ENCODE peak calls at places on chromosome 19, in five cellular contexts. One of them, this sample, is unnamed.

GRCh38 chr19:41649827-41650226 is 23.0 kb upstream of the CEACAM4 start:
- DNase-seq in brain microvascular endothelial cell: no peak
- DNase-seq in GM23338: no peak
- DNase-seq in body of pancreas: no peak
- DNase-seq in AG04450: no peak
- DNase-seq in this sample: no peak

GRCh38 chr19:49591731-49592485 is 926 bp downstream of the PRR12 start:
- DNase-seq in brain microvascular endothelial cell: peak
- DNase-seq in GM23338: peak
- DNase-seq in body of pancreas: peak
- DNase-seq in AG04450: no peak
- DNase-seq in this sample: no peak

GRCh38 chr19:36931684-36932083 is 15.6 kb downstream of the ZNF568 start:
- DNase-seq in brain microvascular endothelial cell: no peak
- DNase-seq in GM23338: no peak
- DNase-seq in body of pancreas: no peak
- DNase-seq in AG04450: no peak
- DNase-seq in this sample: no peak

GRCh38 chr19:48283908-48284307 is 14.0 kb downstream of the ZNF114 start:
- DNase-seq in brain microvascular endothelial cell: peak
- DNase-seq in GM23338: no peak
- DNase-seq in body of pancreas: no peak
- DNase-seq in AG04450: peak
- DNase-seq in this sample: peak

GRCh38 chr19:9075064-9075964 is 11.5 kb upstream of the OR1M1 start:
- DNase-seq in brain microvascular endothelial cell: peak
- DNase-seq in GM23338: peak
- DNase-seq in body of pancreas: peak
- DNase-seq in AG04450: peak
- DNase-seq in this sample: peak

GRCh38 chr19:46944918-46945628 is 74.6 kb upstream of the NPAS1 start:
- DNase-seq in brain microvascular endothelial cell: peak
- DNase-seq in GM23338: peak
- DNase-seq in body of pancreas: peak
- DNase-seq in AG04450: no peak
- DNase-seq in this sample: no peak

GRCh38 chr19:18234194-18234593 is 8.0 kb upstream of the PDE4C start:
- DNase-seq in brain microvascular endothelial cell: no peak
- DNase-seq in GM23338: peak
- DNase-seq in body of pancreas: no peak
- DNase-seq in AG04450: no peak
- DNase-seq in this sample: no peak

GRCh38 chr19:43738780-43739211 is 16.0 kb downstream of the SMG9 start:
- DNase-seq in brain microvascular endothelial cell: no peak
- DNase-seq in GM23338: no peak
- DNase-seq in body of pancreas: no peak
- DNase-seq in AG04450: no peak
- DNase-seq in this sample: no peak

GRCh38 chr19:55354698-55355212 is at the start of gene COX6B2:
- DNase-seq in brain microvascular endothelial cell: no peak
- DNase-seq in GM23338: peak
- DNase-seq in body of pancreas: no peak
- DNase-seq in AG04450: no peak
- DNase-seq in this sample: no peak

GRCh38 chr19:19321143-19321577 is 531 bp downstream of the MAU2 start:
- DNase-seq in brain microvascular endothelial cell: no peak
- DNase-seq in GM23338: peak
- DNase-seq in body of pancreas: no peak
- DNase-seq in AG04450: no peak
- DNase-seq in this sample: peak

GRCh38 chr19:12133069-12133468 is 7.1 kb downstream of the ZNF20 start:
- DNase-seq in brain microvascular endothelial cell: no peak
- DNase-seq in GM23338: peak
- DNase-seq in body of pancreas: no peak
- DNase-seq in AG04450: no peak
- DNase-seq in this sample: no peak

GRCh38 chr19:44905437-44906160 is at the start of gene APOE:
- DNase-seq in brain microvascular endothelial cell: no peak
- DNase-seq in GM23338: peak
- DNase-seq in body of pancreas: no peak
- DNase-seq in AG04450: no peak
- DNase-seq in this sample: no peak

GRCh38 chr19:5086725-5087439 is 118.0 kb downstream of the KDM4B start:
- DNase-seq in brain microvascular endothelial cell: no peak
- DNase-seq in GM23338: peak
- DNase-seq in body of pancreas: no peak
- DNase-seq in AG04450: no peak
- DNase-seq in this sample: no peak

DNA sequence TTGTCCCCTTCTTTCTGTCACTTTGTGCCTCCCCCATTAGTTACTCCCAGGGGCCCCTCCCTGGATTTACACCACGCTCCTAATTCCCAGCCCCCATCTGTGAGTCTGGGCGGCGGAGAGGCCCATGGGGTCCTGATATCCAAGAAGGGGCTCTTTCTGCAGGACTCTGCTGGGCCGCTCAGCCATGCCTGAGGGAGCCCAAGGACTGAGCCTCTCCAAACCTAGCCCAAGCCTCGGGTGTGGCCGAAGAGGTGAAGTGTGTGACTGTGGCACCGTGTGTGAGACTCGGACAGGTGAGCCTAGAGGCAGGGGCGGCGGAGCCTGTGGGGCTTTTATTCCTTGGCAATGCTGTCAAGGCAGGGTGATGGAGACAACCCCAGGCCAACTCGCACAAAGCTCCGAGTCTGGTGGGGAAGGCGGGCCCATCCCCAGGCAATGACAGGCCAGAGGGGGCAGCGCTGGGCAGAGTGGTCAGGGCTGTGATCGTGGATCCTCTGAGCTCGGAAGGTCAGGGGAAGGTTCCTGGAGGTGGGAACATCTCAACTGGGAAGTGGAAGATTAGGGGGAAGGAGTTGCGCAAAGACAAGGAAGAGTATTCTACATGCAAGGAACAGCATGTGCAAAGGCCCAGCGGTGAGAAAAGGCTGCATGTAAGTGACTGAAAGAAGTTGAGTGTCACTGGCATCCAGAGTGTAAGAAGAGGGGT is 1.6 kb downstream of the PLEKHG2 start:
- DNase-seq in brain microvascular endothelial cell: no peak
- DNase-seq in GM23338: peak
- DNase-seq in body of pancreas: no peak
- DNase-seq in AG04450: no peak
- DNase-seq in this sample: no peak
- TF ChIP-seq CTCF in brain microvascular endothelial cell: peak
- TF ChIP-seq CTCF in GM23338: peak
- TF ChIP-seq CTCF in body of pancreas: no peak
- TF ChIP-seq CTCF in AG04450: peak
- TF ChIP-seq CTCF in this sample: peak

GRCh38 chr19:2032296-2032941 is 16.9 kb upstream of the BTBD2 start:
- DNase-seq in brain microvascular endothelial cell: peak
- DNase-seq in GM23338: no peak
- DNase-seq in body of pancreas: peak
- DNase-seq in AG04450: no peak
- DNase-seq in this sample: peak
- H3K4me3 ChIP-seq in brain microvascular endothelial cell: no peak
- H3K4me3 ChIP-seq in GM23338: no peak
- H3K4me3 ChIP-seq in body of pancreas: no peak
- H3K4me3 ChIP-seq in AG04450: no peak
- H3K4me3 ChIP-seq in this sample: no peak

GRCh38 chr19:33301900-33302174 is 497 bp downstream of the CEBPA start:
- DNase-seq in brain microvascular endothelial cell: no peak
- DNase-seq in GM23338: peak
- DNase-seq in body of pancreas: peak
- DNase-seq in AG04450: no peak
- DNase-seq in this sample: no peak

GRCh38 chr19:33301011-33301899 is 1.1 kb downstream of the CEBPA start:
- DNase-seq in brain microvascular endothelial cell: no peak
- DNase-seq in GM23338: peak
- DNase-seq in body of pancreas: peak
- DNase-seq in AG04450: no peak
- DNase-seq in this sample: no peak

GRCh38 chr19:33302974-33303790 is 848 bp upstream of the CEBPA start:
- DNase-seq in brain microvascular endothelial cell: peak
- DNase-seq in GM23338: peak
- DNase-seq in body of pancreas: peak
- DNase-seq in AG04450: no peak
- DNase-seq in this sample: no peak

GRCh38 chr19:33303791-33304759 is 1.7 kb upstream of the CEBPA start:
- DNase-seq in brain microvascular endothelial cell: no peak
- DNase-seq in GM23338: no peak
- DNase-seq in body of pancreas: peak
- DNase-seq in AG04450: no peak
- DNase-seq in this sample: no peak

DNA sequence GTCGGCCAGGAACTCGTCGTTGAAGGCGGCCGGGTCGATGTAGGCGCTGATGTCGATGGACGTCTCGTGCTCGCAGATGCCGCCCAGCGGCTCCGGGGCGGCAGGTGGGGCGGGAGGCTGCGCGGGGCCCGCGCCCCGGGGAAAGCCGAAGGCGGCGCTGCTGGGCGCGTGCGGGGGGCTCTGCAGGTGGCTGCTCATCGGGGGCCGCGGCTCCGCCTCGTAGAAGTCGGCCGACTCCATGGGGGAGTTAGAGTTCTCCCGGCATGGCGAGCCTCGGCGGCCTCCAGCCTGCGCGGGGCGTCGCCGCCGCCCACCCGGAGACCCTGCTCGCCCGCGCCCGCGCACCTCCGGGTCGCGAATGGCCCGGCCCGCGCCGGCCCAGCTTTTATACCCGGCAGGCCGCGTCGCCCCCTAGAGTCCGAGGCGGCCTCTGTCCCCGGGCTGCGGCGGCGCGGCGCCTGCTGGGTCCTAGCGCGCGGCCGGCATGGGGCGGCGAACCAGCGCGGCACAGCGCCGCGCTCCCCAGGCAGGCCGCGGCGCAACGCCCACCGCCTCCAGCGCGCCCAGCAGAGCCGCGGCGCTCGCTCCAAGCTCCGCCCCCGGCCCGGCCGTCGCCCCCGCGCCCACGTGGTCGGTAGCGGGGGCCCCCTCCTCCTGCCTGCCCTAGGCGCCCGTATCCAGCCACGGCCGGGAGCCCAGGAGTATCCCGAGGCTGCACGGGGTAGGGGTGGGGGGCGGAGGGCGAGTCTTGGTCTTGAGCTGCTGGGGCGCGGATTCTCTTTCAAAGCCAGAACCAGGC is at the start of gene CEBPA:
- DNase-seq in brain microvascular endothelial cell: peak
- DNase-seq in GM23338: peak
- DNase-seq in body of pancreas: peak
- DNase-seq in AG04450: peak
- DNase-seq in this sample: peak
- TF ChIP-seq CTCF in brain microvascular endothelial cell: peak
- TF ChIP-seq CTCF in GM23338: peak
- TF ChIP-seq CTCF in body of pancreas: peak
- TF ChIP-seq CTCF in AG04450: peak
- TF ChIP-seq CTCF in this sample: no peak

GRCh38 chr19:1254081-1254527 is 5.7 kb downstream of the MIDN start:
- DNase-seq in brain microvascular endothelial cell: no peak
- DNase-seq in GM23338: no peak
- DNase-seq in body of pancreas: peak
- DNase-seq in AG04450: no peak
- DNase-seq in this sample: no peak

GRCh38 chr19:1253514-1254080 is 5.2 kb downstream of the MIDN start:
- DNase-seq in brain microvascular endothelial cell: no peak
- DNase-seq in GM23338: no peak
- DNase-seq in body of pancreas: no peak
- DNase-seq in AG04450: no peak
- DNase-seq in this sample: no peak

GRCh38 chr19:1252221-1252817 is 3.9 kb downstream of the MIDN start:
- DNase-seq in brain microvascular endothelial cell: peak
- DNase-seq in GM23338: no peak
- DNase-seq in body of pancreas: peak
- DNase-seq in AG04450: no peak
- DNase-seq in this sample: peak

GRCh38 chr19:1251503-1252220 is 3.3 kb downstream of the MIDN start:
- DNase-seq in brain microvascular endothelial cell: no peak
- DNase-seq in GM23338: no peak
- DNase-seq in body of pancreas: peak
- DNase-seq in AG04450: no peak
- DNase-seq in this sample: no peak

GRCh38 chr19:1252818-1253513 is 4.6 kb downstream of the MIDN start:
- DNase-seq in brain microvascular endothelial cell: peak
- DNase-seq in GM23338: no peak
- DNase-seq in body of pancreas: peak
- DNase-seq in AG04450: peak
- DNase-seq in this sample: peak
- H3K4me3 ChIP-seq in brain microvascular endothelial cell: peak
- H3K4me3 ChIP-seq in GM23338: no peak
- H3K4me3 ChIP-seq in body of pancreas: no peak
- H3K4me3 ChIP-seq in AG04450: peak
- H3K4me3 ChIP-seq in this sample: peak

DNA sequence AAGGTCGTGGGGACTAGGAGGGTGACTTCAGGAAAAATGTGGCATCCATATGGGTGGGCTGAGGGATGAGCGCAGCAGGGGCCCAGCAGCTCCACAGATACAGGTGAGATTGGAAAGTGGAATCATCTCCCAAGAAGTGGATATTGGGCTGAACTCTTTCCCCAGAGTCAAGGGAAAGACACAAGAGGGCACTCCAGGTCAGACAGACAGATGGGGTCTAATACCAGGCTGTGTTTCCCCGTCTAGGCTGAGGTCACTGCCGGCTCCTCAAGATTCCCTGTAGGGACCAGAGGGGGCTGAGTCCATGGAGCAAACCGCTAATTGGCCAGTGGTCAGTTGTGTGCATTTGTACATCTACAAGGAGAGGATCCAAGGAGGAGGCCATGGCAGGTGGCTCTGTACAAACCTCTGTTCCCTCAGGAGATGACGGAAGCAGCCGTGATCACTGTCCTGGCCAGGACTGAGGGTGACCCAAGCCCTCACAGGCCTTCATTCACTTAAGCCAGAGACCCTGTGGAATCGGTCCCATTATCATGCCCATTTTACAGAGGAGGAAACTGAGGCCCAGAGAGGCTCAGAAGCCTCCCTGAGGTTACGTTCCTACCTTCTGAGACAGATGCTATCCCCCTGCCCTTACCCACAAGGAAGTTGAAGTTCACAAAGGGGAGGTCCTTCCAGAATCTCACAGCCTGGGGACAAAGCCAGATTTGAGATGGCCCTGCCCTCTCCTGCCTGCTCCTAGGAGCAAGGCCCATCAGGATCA is 14.9 kb upstream of the IGLON5 start:
- DNase-seq in brain microvascular endothelial cell: no peak
- DNase-seq in GM23338: peak
- DNase-seq in body of pancreas: no peak
- DNase-seq in AG04450: no peak
- DNase-seq in this sample: no peak
- TF ChIP-seq CTCF in brain microvascular endothelial cell: no peak
- TF ChIP-seq CTCF in GM23338: peak
- TF ChIP-seq CTCF in body of pancreas: no peak
- TF ChIP-seq CTCF in AG04450: no peak
- TF ChIP-seq CTCF in this sample: no peak

GRCh38 chr19:54206831-54207177 is 6.1 kb downstream of the RPS9 start:
- DNase-seq in brain microvascular endothelial cell: no peak
- DNase-seq in GM23338: no peak
- DNase-seq in body of pancreas: no peak
- DNase-seq in AG04450: no peak
- DNase-seq in this sample: no peak
- H3K4me3 ChIP-seq in brain microvascular endothelial cell: no peak
- H3K4me3 ChIP-seq in GM23338: no peak
- H3K4me3 ChIP-seq in body of pancreas: no peak
- H3K4me3 ChIP-seq in AG04450: no peak
- H3K4me3 ChIP-seq in this sample: no peak